ENCODE peak calls at places on chromosome 2, in ten cellular contexts. G, T, B, O, L, D, F, A, P and N are unnamed samples.

GRCh38 chr2:157820202-157820601 is 55.9 kb downstream of the ACVR1 start:
- DNase-seq in T (no peak), D (no peak), L (no peak), F (no peak), G (no peak), P (no peak), O (peak; percentile 24), B (no peak), A (no peak), N (no peak)

GRCh38 chr2:112884869-112885502 is 26.0 kb upstream of the IL37 start:
- DNase-seq in T (peak; percentile 50), D (peak; percentile 79), F (peak; percentile 18), L (peak; percentile 46), B (no peak), O (no peak), P (peak; percentile 96), A (peak; percentile 41), G (peak; percentile 66), N (no peak)

GRCh38 chr2:200310545-200310971 is 4.1 kb downstream of the SPATS2L start:
- DNase-seq in P (no peak), F (no peak), T (no peak), D (no peak), O (peak; percentile 80), G (no peak), L (no peak), A (no peak), B (no peak), N (no peak)

GRCh38 chr2:239168575-239168974 is 232.2 kb downstream of the HDAC4 start:
- DNase-seq in B (peak; percentile 48), G (no peak), F (peak; percentile 6), O (no peak), L (no peak), T (no peak), D (no peak), P (no peak), A (no peak), N (no peak)

GRCh38 chr2:124316875-124317605 is 292.0 kb downstream of the CNTNAP5 start:
- DNase-seq in F (no peak), B (no peak), A (no peak), P (no peak), D (no peak), L (no peak), G (no peak), T (no peak), O (no peak), N (no peak)

GRCh38 chr2:216569765-216570164 is 63.5 kb upstream of the IGFBP2 start:
- DNase-seq in P (no peak), A (no peak), F (no peak), T (no peak), O (no peak), L (no peak), D (no peak), B (no peak), G (no peak), N (no peak)

GRCh38 chr2:190910341-190911136 is 29.9 kb downstream of the GLS start:
- DNase-seq in G (no peak), A (no peak), D (no peak), L (no peak), P (no peak), F (no peak), O (peak; percentile 61), T (no peak), B (no peak), N (no peak)

GRCh38 chr2:134402385-134402784 is 148.5 kb downstream of the MGAT5 start:
- DNase-seq in G (no peak), A (no peak), D (no peak), L (no peak), O (peak; percentile 34), B (no peak), T (peak; percentile 63), F (peak; percentile 31), P (no peak), N (no peak)

GRCh38 chr2:66456183-66457041 is 21.5 kb downstream of the MEIS1 start:
- DNase-seq in B (no peak), O (peak; percentile 86), A (no peak), F (no peak), L (no peak), T (no peak), P (no peak), G (no peak), D (no peak), N (no peak)

GRCh38 chr2:86025229-86025820 is 80.4 kb downstream of the POLR1A start:
- DNase-seq in O (no peak), L (no peak), A (peak; percentile 57), T (no peak), D (no peak), B (peak; percentile 39), F (no peak), G (no peak), P (no peak), N (no peak)

GRCh38 chr2:178194600-178195389 is 483 bp downstream of the OSBPL6 start:
- DNase-seq in B (peak; percentile 80), D (peak; percentile 27), A (peak; percentile 58), G (peak; percentile 55), F (peak; percentile 43), L (no peak), T (no peak), O (peak; percentile 70), P (peak; percentile 81), N (no peak)

GRCh38 chr2:127649684-127650040 is 3.7 kb downstream of the GPR17 start:
- DNase-seq in B (peak; percentile 89), D (peak; percentile 85), O (peak; percentile 67), F (peak; percentile 78), T (peak; percentile 91), L (peak; percentile 80), A (peak; percentile 85), P (peak; percentile 95), G (peak; percentile 69), N (peak; percentile 90)

GRCh38 chr2:127650041-127650784 is 4.3 kb downstream of the GPR17 start:
- DNase-seq in P (no peak), G (no peak), A (no peak), F (peak; percentile 20), T (no peak), L (no peak), D (no peak), B (no peak), O (no peak), N (no peak)

GRCh38 chr2:127651987-127652550 is 6.1 kb downstream of the GPR17 start:
- DNase-seq in L (no peak), P (no peak), D (no peak), G (no peak), A (no peak), F (peak; percentile 67), O (no peak), T (peak; percentile 48), B (no peak), N (peak; percentile 89)

GRCh38 chr2:127651381-127651809 is 5.4 kb downstream of the GPR17 start:
- DNase-seq in O (no peak), A (no peak), G (no peak), P (no peak), D (no peak), F (peak; percentile 12), L (no peak), T (no peak), B (no peak), N (no peak)

GRCh38 chr2:127650785-127651380 is 4.9 kb downstream of the GPR17 start:
- DNase-seq in T (no peak), G (no peak), D (no peak), A (no peak), O (peak; percentile 54), F (peak; percentile 21), B (no peak), P (no peak), L (no peak), N (no peak)
- H3K27ac ChIP-seq in T (peak overlapping the region; percentile 79), G (no peak overlapping the region), D (peak overlapping the region; percentile 84), A (no peak overlapping the region), O (no peak overlapping the region), F (no peak overlapping the region), B (peak overlapping the region; percentile 33), P (no peak overlapping the region), L (no peak overlapping the region), N (peak overlapping the region; percentile 88)

DNA sequence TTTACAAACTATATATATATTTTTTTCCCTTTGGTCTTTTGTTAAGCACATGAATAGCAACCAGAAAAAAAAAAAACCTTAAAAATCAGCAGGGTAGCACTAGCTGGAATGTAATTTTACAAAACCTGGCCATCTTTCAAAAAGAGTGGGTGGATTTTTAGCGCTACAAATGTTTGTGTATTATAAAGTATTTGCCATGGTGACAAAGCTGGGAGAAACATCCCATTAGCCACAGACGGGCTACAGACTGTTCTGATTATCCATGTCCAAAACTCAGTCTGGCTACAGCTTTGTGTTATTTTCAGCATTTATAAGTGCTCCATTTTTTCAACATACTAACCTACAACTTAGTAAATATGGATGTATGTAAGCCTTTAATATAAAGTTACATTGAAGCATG is 249.5 kb upstream of the TANK start:
- DNase-seq in A (no peak), B (no peak), P (no peak), D (no peak), G (no peak), F (no peak), T (no peak), L (no peak), O (peak; percentile 78), N (no peak)
- H3K27ac ChIP-seq in A (no peak overlapping the region), B (no peak overlapping the region), P (no peak overlapping the region), D (peak overlapping the region; percentile 59), G (no peak overlapping the region), F (no peak overlapping the region), T (no peak overlapping the region), L (no peak overlapping the region), O (peak overlapping the region; percentile 4), N (no peak overlapping the region)

GRCh38 chr2:95376311-95377215 is 25.9 kb upstream of the FAHD2A start:
- DNase-seq in T (no peak), L (no peak), G (no peak), B (peak; percentile 64), P (no peak), O (no peak), F (no peak), D (no peak), A (no peak), N (no peak)

GRCh38 chr2:95374451-95374915 is 28.0 kb upstream of the FAHD2A start:
- DNase-seq in G (no peak), L (no peak), F (no peak), D (no peak), B (peak; percentile 60), T (no peak), O (no peak), A (no peak), P (no peak), N (no peak)

GRCh38 chr2:95375532-95376221 is 26.8 kb upstream of the FAHD2A start:
- DNase-seq in B (peak; percentile 65), A (no peak), O (no peak), T (no peak), D (no peak), G (no peak), F (no peak), P (no peak), L (no peak), N (no peak)

GRCh38 chr2:95374029-95374428 is 28.5 kb upstream of the FAHD2A start:
- DNase-seq in T (no peak), L (no peak), A (no peak), O (no peak), G (no peak), B (peak; percentile 24), F (no peak), P (no peak), D (no peak), N (no peak)

GRCh38 chr2:95374916-95375471 is 27.5 kb upstream of the FAHD2A start:
- DNase-seq in L (no peak), P (no peak), A (no peak), O (peak; percentile 43), F (no peak), T (no peak), G (no peak), D (no peak), B (peak; percentile 77), N (no peak)
- H3K27ac ChIP-seq in L (no peak overlapping the region), P (no peak overlapping the region), A (no peak overlapping the region), O (no peak overlapping the region), F (no peak overlapping the region), T (no peak overlapping the region), G (no peak overlapping the region), D (no peak overlapping the region), B (no peak overlapping the region), N (no peak overlapping the region)

GRCh38 chr2:8312221-8312620 is 369.6 kb upstream of the ID2 start:
- DNase-seq in L (no peak), P (no peak), O (no peak), B (no peak), G (no peak), A (no peak), F (no peak), D (no peak), T (no peak), N (no peak)
- H3K27ac ChIP-seq in L (no peak overlapping the region), P (no peak overlapping the region), O (no peak overlapping the region), B (no peak overlapping the region), G (no peak overlapping the region), A (no peak overlapping the region), F (no peak overlapping the region), D (no peak overlapping the region), T (no peak overlapping the region), N (no peak overlapping the region)